ENCODE peak calls at places on chromosomes 16 and 17, in seven cellular contexts. S, W, A, Z, C, E and G are unnamed samples.

GRCh38 chr17:4180791-4181190 is 37.8 kb downstream of the CYB5D2 start:
- DNase-seq in A (no peak), S (no peak), C (no peak), Z (no peak), W (peak), E (no peak), G (no peak)

GRCh38 chr17:27390540-27390939 is 65.7 kb upstream of the KSR1 start:
- DNase-seq in Z (no peak), A (no peak), E (no peak), S (no peak), W (no peak), C (no peak), G (no peak)

GRCh38 chr17:8791910-8792270 is 7.3 kb downstream of the MFSD6L start:
- DNase-seq in W (no peak), S (no peak), A (peak), E (no peak), C (no peak), Z (peak), G (no peak)

GRCh38 chr16:2515180-2515803 is 1.5 kb downstream of the ATP6V0C start:
- DNase-seq in C (no peak), Z (no peak), A (no peak), E (peak), S (no peak), W (no peak), G (no peak)

GRCh38 chr16:23509441-23509754 is 896 bp downstream of the GGA2 start:
- DNase-seq in C (no peak), E (peak), S (no peak), A (no peak), W (no peak), Z (no peak), G (no peak)

GRCh38 chr16:21184834-21185233 is 26.4 kb downstream of the LDAF1 start:
- DNase-seq in W (no peak), A (no peak), Z (no peak), S (no peak), E (no peak), C (no peak), G (no peak)

GRCh38 chr16:20734056-20734455 is 7.6 kb downstream of the THUMPD1 start:
- DNase-seq in S (no peak), Z (no peak), C (no peak), A (no peak), E (no peak), W (no peak), G (no peak)

GRCh38 chr16:19705843-19706242 is 12.2 kb downstream of the KNOP1 start:
- DNase-seq in S (no peak), W (no peak), C (no peak), Z (no peak), E (no peak), A (no peak), G (no peak)

GRCh38 chr17:65371702-65372101 is 189.7 kb downstream of the AXIN2 start:
- DNase-seq in C (no peak), E (no peak), W (no peak), S (no peak), A (no peak), Z (no peak), G (no peak)

GRCh38 chr16:54054237-54054780 is 232.3 kb downstream of the IRX3 start:
- DNase-seq in W (no peak), E (no peak), A (no peak), Z (no peak), C (no peak), S (no peak), G (no peak)

GRCh38 chr17:38893113-38893512 is 23.3 kb downstream of the LASP1 start:
- DNase-seq in C (no peak), A (no peak), E (no peak), Z (no peak), W (no peak), S (no peak), G (no peak)

GRCh38 chr17:83194189-83194565 is 114.8 kb downstream of the METRNL start:
- DNase-seq in S (no peak), C (no peak), A (no peak), E (no peak), Z (no peak), W (peak), G (no peak)

GRCh38 chr16:2838928-2839327 is 8.8 kb downstream of the ZG16B start:
- DNase-seq in W (peak), E (peak), S (peak), C (peak), A (peak), Z (no peak), G (no peak)

GRCh38 chr16:9567674-9568073 is 476.2 kb downstream of the HAPSTR1 start:
- DNase-seq in C (no peak), A (no peak), Z (no peak), E (no peak), S (no peak), W (no peak), G (no peak)

GRCh38 chr17:9472094-9472493 is 103.5 kb downstream of the STX8 start:
- DNase-seq in S (no peak), C (no peak), W (no peak), A (no peak), Z (no peak), E (no peak), G (no peak)